ENCODE peak calls at places on chromosomes 6 and 20, in seven cellular contexts. Q, N, R, W, S, L and K are unnamed samples.

GRCh38 chr6:31822038-31822821 is 5.3 kb upstream of the HSPA1B start:
- DNase-seq in Q (peak; percentile 95), L (no peak), N (peak; percentile 74), R (peak; percentile 69), S (peak; percentile 67), W (no peak), K (peak; percentile 95)

GRCh38 chr20:46545077-46545826 is 5.2 kb downstream of the OCSTAMP start:
- DNase-seq in S (no peak), N (no peak), R (no peak), W (no peak), Q (no peak), L (no peak), K (no peak)

GRCh38 chr20:29690274-29690673 is 1567.2 kb upstream of the DEFB115 start:
- DNase-seq in R (no peak), W (no peak), N (no peak), Q (no peak), S (no peak), L (no peak), K (no peak)

GRCh38 chr6:144351741-144352140 is 66.6 kb downstream of the UTRN start:
- DNase-seq in W (no peak), N (no peak), R (no peak), L (no peak), S (no peak), Q (no peak), K (no peak)

GRCh38 chr6:74167951-74168350 is 471.9 kb downstream of the CD109 start:
- DNase-seq in N (no peak), Q (no peak), S (no peak), L (no peak), R (no peak), W (no peak), K (no peak)

GRCh38 chr6:24719125-24719931 is at the start of gene C6orf62:
- DNase-seq in L (peak; percentile 20), N (no peak), W (no peak), S (no peak), Q (no peak), R (peak; percentile 35), K (peak; percentile 55)

GRCh38 chr6:2108700-2109306 is 136.6 kb downstream of the GMDS start:
- DNase-seq in S (peak; percentile 20), N (no peak), R (no peak), W (no peak), L (no peak), Q (no peak), K (peak; percentile 52)

GRCh38 chr6:170247178-170247701 is 43.6 kb downstream of the DLL1 start:
- DNase-seq in L (no peak), W (no peak), S (no peak), Q (no peak), N (no peak), R (no peak), K (peak; percentile 69)

GRCh38 chr6:121584591-121585369 is 149.3 kb downstream of the GJA1 start:
- DNase-seq in W (no peak), R (no peak), S (no peak), Q (no peak), N (no peak), L (no peak), K (no peak)

GRCh38 chr20:62046431-62046830 is 19.2 kb downstream of the TAF4 start:
- DNase-seq in Q (no peak), N (no peak), S (no peak), L (no peak), W (no peak), R (no peak), K (no peak)

GRCh38 chr20:33803921-33804337 is 7.2 kb upstream of the CHMP4B start:
- DNase-seq in L (no peak), R (no peak), W (no peak), Q (no peak), S (no peak), N (no peak), K (no peak)

GRCh38 chr20:12966468-12967085 is 42.2 kb upstream of the SPTLC3 start:
- DNase-seq in R (no peak), S (peak; percentile 65), N (no peak), Q (no peak), W (no peak), L (no peak), K (no peak)

GRCh38 chr20:2658414-2659354 is 5.3 kb downstream of the IDH3B start:
- DNase-seq in L (no peak), W (no peak), Q (no peak), N (peak; percentile 52), R (no peak), S (peak; percentile 40), K (peak; percentile 15)

GRCh38 chr20:17661121-17661744 is 20.8 kb downstream of the RRBP1 start:
- DNase-seq in L (no peak), S (peak; percentile 83), R (no peak), N (no peak), Q (no peak), W (no peak), K (no peak)

GRCh38 chr6:157579467-157580031 is 198.6 kb downstream of the ZDHHC14 start:
- DNase-seq in Q (no peak), L (no peak), R (no peak), W (no peak), N (no peak), S (no peak), K (no peak)

GRCh38 chr20:46682063-46682821 is 7.0 kb downstream of the TP53RK start:
- DNase-seq in W (no peak), L (no peak), N (no peak), R (no peak), S (no peak), Q (no peak), K (peak; percentile 20)

GRCh38 chr6:167474171-167474570 is 149.3 kb downstream of the TTLL2 start:
- DNase-seq in R (no peak), L (no peak), N (no peak), S (no peak), Q (no peak), W (no peak), K (no peak)

GRCh38 chr6:26105842-26106241 is 18.6 kb downstream of the HFE start:
- DNase-seq in R (no peak), S (no peak), Q (no peak), N (no peak), W (no peak), L (no peak), K (no peak)

GRCh38 chr6:115782612-115783011 is 278.1 kb downstream of the FRK start:
- DNase-seq in Q (no peak), R (no peak), W (no peak), N (no peak), S (no peak), L (no peak), K (no peak)

GRCh38 chr6:144340541-144341371 is 55.6 kb downstream of the UTRN start:
- DNase-seq in N (no peak), R (no peak), L (no peak), Q (no peak), S (peak; percentile 86), W (no peak), K (no peak)

GRCh38 chr6:144477396-144477795 is 192.3 kb downstream of the UTRN start:
- DNase-seq in N (no peak), Q (no peak), R (no peak), L (no peak), W (no peak), S (no peak), K (no peak)

GRCh38 chr6:50116390-50116789 is 66.7 kb upstream of the DEFB112 start:
- DNase-seq in L (no peak), R (peak; percentile 5), Q (no peak), N (no peak), W (no peak), S (no peak), K (no peak)

GRCh38 chr20:35006531-35006971 is 50.9 kb downstream of the MYH7B start:
- DNase-seq in L (no peak), Q (no peak), S (no peak), N (no peak), W (no peak), R (peak; percentile 15), K (no peak)

GRCh38 chr20:35005463-35005961 is 49.8 kb downstream of the MYH7B start:
- DNase-seq in W (no peak), R (no peak), S (no peak), N (no peak), L (no peak), Q (no peak), K (no peak)

GRCh38 chr20:35007413-35007812 is 51.7 kb downstream of the MYH7B start:
- DNase-seq in S (no peak), W (no peak), L (no peak), Q (no peak), R (no peak), N (no peak), K (no peak)

GRCh38 chr20:35004749-35005462 is 49.2 kb downstream of the MYH7B start:
- DNase-seq in N (no peak), S (no peak), W (no peak), Q (no peak), L (no peak), R (no peak), K (no peak)

DNA sequence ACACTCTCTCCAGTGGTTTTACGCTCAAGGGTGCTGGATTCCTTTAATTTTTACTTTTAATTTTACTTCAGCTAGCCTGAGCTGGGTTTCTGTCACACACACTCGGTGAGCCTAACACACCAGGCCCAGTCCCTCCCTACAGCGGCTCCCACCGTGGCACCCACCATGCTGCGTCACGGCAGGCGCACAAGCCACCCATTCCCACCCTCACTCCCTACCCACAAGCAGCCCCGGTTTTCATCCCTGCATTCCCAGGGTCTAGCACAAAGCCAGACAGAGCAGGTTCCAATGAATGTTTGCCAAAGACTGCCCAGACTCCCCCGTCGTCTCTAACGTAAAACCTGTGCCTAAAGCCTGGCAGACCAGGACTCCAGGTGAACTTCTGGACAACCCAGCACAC is 50.3 kb downstream of the MYH7B start:
- DNase-seq in L (no peak), S (no peak), Q (no peak), R (no peak), W (no peak), N (no peak), K (no peak)
- TF ChIP-seq JUND in L (no peak), S (no peak), Q (no peak), R (no peak), W (no peak), N (no peak), K (no peak)

GRCh38 chr6:148814869-148815268 is 68.0 kb downstream of the UST start:
- DNase-seq in S (no peak), Q (no peak), W (no peak), N (no peak), R (no peak), L (no peak), K (no peak)
- TF ChIP-seq JUND in S (no peak), Q (no peak), W (no peak), N (no peak), R (no peak), L (no peak), K (no peak)

GRCh38 chr20:47950103-47950502 is 164.8 kb upstream of the SULF2 start:
- DNase-seq in L (no peak), Q (no peak), N (no peak), R (peak; percentile 40), S (no peak), W (no peak), K (peak; percentile 14)
- TF ChIP-seq JUND in L (no peak), Q (no peak), N (no peak), R (no peak), S (no peak), W (no peak), K (no peak)

DNA sequence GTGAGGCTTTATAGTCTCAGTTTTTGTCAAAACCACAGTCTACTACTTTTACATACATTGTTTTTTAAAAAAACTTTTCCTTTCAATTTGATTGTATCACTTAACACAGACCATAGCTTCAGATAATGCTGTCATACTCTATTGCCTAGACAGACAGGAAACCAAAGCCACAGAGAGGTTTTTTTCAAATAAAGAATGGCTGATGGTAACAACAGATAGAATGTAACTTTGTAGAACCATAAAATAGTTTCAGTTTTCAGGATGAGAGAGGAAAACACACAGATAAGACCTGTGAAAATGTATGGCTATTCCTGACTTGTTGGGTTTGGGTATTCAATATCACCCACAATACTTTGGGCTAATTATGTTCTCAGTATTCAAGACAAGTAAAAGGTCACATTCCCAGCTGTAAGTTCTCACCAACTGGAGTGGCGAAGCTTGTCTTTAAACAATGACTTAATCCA is 94.0 kb downstream of the ADGRG6 start:
- DNase-seq in R (no peak), W (no peak), S (no peak), L (peak; percentile 27), N (no peak), Q (no peak), K (no peak)
- TF ChIP-seq JUND in R (peak; percentile 68), W (no peak), S (no peak), L (no peak), N (no peak), Q (no peak), K (no peak)